ENCODE peak calls at places on chromosomes 6 and 20, in four cellular contexts. One of them, this sample, is unnamed.

GRCh38 chr20:14497004-14497403 is 159.6 kb upstream of the FLRT3 start:
- DNase-seq in heart right ventricle: no peak
- DNase-seq in fibroblast of mammary gland: no peak
- DNase-seq in MCF 10A: no peak
- DNase-seq in this sample: no peak

GRCh38 chr20:62924567-62925419 is 1.5 kb downstream of the DIDO1 start:
- DNase-seq in heart right ventricle: no peak
- DNase-seq in fibroblast of mammary gland: peak
- DNase-seq in MCF 10A: peak
- DNase-seq in this sample: no peak

GRCh38 chr6:22980446-22980845 is 411.1 kb downstream of the HDGFL1 start:
- DNase-seq in heart right ventricle: no peak
- DNase-seq in fibroblast of mammary gland: peak
- DNase-seq in MCF 10A: peak
- DNase-seq in this sample: no peak

GRCh38 chr20:47875302-47876025 is 90.2 kb upstream of the SULF2 start:
- DNase-seq in heart right ventricle: no peak
- DNase-seq in fibroblast of mammary gland: no peak
- DNase-seq in MCF 10A: no peak
- DNase-seq in this sample: no peak

GRCh38 chr20:52972190-52972937 is at the start of gene TSHZ2:
- DNase-seq in heart right ventricle: peak
- DNase-seq in fibroblast of mammary gland: peak
- DNase-seq in MCF 10A: peak
- DNase-seq in this sample: no peak

GRCh38 chr6:43246301-43247114 is 3.2 kb downstream of the TTBK1 start:
- DNase-seq in heart right ventricle: peak
- DNase-seq in fibroblast of mammary gland: no peak
- DNase-seq in MCF 10A: no peak
- DNase-seq in this sample: peak

GRCh38 chr6:75791881-75792280 is 42.8 kb downstream of the MYO6 start:
- DNase-seq in heart right ventricle: no peak
- DNase-seq in fibroblast of mammary gland: peak
- DNase-seq in MCF 10A: peak
- DNase-seq in this sample: no peak

GRCh38 chr6:156474507-156475120 is 302.6 kb upstream of the ARID1B start:
- DNase-seq in heart right ventricle: no peak
- DNase-seq in fibroblast of mammary gland: no peak
- DNase-seq in MCF 10A: no peak
- DNase-seq in this sample: no peak

GRCh38 chr6:43521836-43522235 is 4.9 kb downstream of the POLR1C start:
- DNase-seq in heart right ventricle: no peak
- DNase-seq in fibroblast of mammary gland: no peak
- DNase-seq in MCF 10A: no peak
- DNase-seq in this sample: no peak

GRCh38 chr6:22045261-22045912 is 251.4 kb downstream of the PRL start:
- DNase-seq in heart right ventricle: no peak
- DNase-seq in fibroblast of mammary gland: no peak
- DNase-seq in MCF 10A: no peak
- DNase-seq in this sample: no peak

GRCh38 chr6:31285496-31285895 is 13.6 kb upstream of the HLA-C start:
- DNase-seq in heart right ventricle: no peak
- DNase-seq in fibroblast of mammary gland: no peak
- DNase-seq in MCF 10A: no peak
- DNase-seq in this sample: no peak

GRCh38 chr6:169691260-169691659 is 10.6 kb downstream of the WDR27 start:
- DNase-seq in heart right ventricle: no peak
- DNase-seq in fibroblast of mammary gland: no peak
- DNase-seq in MCF 10A: no peak
- DNase-seq in this sample: no peak

GRCh38 chr6:15512126-15512525 is 150.7 kb downstream of the DTNBP1 start:
- DNase-seq in heart right ventricle: no peak
- DNase-seq in fibroblast of mammary gland: peak
- DNase-seq in MCF 10A: no peak
- DNase-seq in this sample: no peak

GRCh38 chr6:127119361-127120108 is 1.1 kb downstream of the RSPO3 start:
- DNase-seq in heart right ventricle: no peak
- DNase-seq in fibroblast of mammary gland: no peak
- DNase-seq in MCF 10A: no peak
- DNase-seq in this sample: no peak

GRCh38 chr6:14265049-14266021 is 147.8 kb downstream of the CD83 start:
- DNase-seq in heart right ventricle: no peak
- DNase-seq in fibroblast of mammary gland: peak
- DNase-seq in MCF 10A: no peak
- DNase-seq in this sample: no peak
- TF ChIP-seq CTCF in heart right ventricle: no peak
- TF ChIP-seq CTCF in fibroblast of mammary gland: peak
- TF ChIP-seq CTCF in MCF 10A: no peak
- TF ChIP-seq CTCF in this sample: no peak

DNA sequence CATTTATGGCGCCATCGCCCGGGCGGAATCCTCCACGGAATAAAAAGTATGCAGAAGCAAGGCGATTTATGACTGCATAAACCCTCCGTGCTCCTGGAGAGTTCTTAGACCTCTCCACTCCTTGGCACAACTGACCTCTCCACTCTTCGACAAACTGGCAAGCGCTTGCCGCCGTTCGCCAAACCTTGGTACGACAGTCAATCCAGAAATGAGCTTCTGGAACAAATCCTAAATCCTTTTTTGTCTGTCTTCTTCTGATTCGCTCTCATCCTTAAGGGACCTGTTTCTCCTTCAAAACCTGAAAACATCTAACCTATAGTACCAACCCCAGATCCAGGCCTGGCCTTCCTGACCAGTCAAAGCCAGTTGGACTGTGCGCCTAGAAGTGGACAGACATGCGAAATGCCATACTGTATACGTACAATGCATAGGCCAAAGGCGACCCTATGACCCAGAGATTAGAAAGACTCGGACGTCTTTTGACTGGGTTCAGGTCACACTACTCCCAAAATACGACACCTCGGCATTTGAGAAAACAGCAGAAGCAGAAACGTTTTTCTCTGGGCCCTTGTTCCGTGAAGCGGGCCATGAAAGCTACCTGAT is 59.4 kb downstream of the TRIM27 start:
- DNase-seq in heart right ventricle: no peak
- DNase-seq in fibroblast of mammary gland: no peak
- DNase-seq in MCF 10A: no peak
- DNase-seq in this sample: no peak
- TF ChIP-seq CTCF in heart right ventricle: no peak
- TF ChIP-seq CTCF in fibroblast of mammary gland: no peak
- TF ChIP-seq CTCF in MCF 10A: no peak
- TF ChIP-seq CTCF in this sample: peak

DNA sequence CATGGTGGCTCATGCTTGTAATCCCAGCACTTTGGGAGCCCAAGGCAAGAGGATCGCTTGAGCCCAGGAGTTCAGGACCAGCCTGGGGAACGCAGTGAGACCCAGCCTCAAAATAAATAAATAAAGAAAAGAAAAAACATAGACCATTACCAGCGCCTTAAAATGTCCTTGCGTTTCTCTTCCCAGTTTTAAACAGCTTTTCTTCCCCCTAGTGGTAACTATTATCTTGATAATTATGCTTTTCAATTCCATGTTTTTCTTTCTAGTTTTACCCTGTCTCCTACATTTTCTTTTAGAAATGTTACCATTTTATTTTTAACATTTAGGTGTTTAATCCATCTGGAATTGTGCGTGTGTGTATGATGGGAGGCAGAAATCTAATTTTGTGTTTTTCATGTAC is 24.4 kb downstream of the DNAH8 start:
- DNase-seq in heart right ventricle: no peak
- DNase-seq in fibroblast of mammary gland: peak
- DNase-seq in MCF 10A: no peak
- DNase-seq in this sample: no peak
- TF ChIP-seq CTCF in heart right ventricle: peak
- TF ChIP-seq CTCF in fibroblast of mammary gland: peak
- TF ChIP-seq CTCF in MCF 10A: peak
- TF ChIP-seq CTCF in this sample: peak

GRCh38 chr6:33820243-33820642 is 16.4 kb upstream of the MLN start:
- DNase-seq in heart right ventricle: no peak
- DNase-seq in fibroblast of mammary gland: no peak
- DNase-seq in MCF 10A: no peak
- DNase-seq in this sample: no peak

GRCh38 chr6:33820784-33821183 is 17.0 kb upstream of the MLN start:
- DNase-seq in heart right ventricle: no peak
- DNase-seq in fibroblast of mammary gland: no peak
- DNase-seq in MCF 10A: no peak
- DNase-seq in this sample: no peak

GRCh38 chr6:33823806-33824205 is 20.0 kb upstream of the MLN start:
- DNase-seq in heart right ventricle: no peak
- DNase-seq in fibroblast of mammary gland: no peak
- DNase-seq in MCF 10A: no peak
- DNase-seq in this sample: no peak

GRCh38 chr6:33824461-33825154 is 20.8 kb upstream of the MLN start:
- DNase-seq in heart right ventricle: peak
- DNase-seq in fibroblast of mammary gland: no peak
- DNase-seq in MCF 10A: peak
- DNase-seq in this sample: no peak

GRCh38 chr6:33822575-33823395 is 19.0 kb upstream of the MLN start:
- DNase-seq in heart right ventricle: no peak
- DNase-seq in fibroblast of mammary gland: peak
- DNase-seq in MCF 10A: peak
- DNase-seq in this sample: no peak
- TF ChIP-seq CTCF in heart right ventricle: no peak
- TF ChIP-seq CTCF in fibroblast of mammary gland: peak
- TF ChIP-seq CTCF in MCF 10A: no peak
- TF ChIP-seq CTCF in this sample: peak

DNA sequence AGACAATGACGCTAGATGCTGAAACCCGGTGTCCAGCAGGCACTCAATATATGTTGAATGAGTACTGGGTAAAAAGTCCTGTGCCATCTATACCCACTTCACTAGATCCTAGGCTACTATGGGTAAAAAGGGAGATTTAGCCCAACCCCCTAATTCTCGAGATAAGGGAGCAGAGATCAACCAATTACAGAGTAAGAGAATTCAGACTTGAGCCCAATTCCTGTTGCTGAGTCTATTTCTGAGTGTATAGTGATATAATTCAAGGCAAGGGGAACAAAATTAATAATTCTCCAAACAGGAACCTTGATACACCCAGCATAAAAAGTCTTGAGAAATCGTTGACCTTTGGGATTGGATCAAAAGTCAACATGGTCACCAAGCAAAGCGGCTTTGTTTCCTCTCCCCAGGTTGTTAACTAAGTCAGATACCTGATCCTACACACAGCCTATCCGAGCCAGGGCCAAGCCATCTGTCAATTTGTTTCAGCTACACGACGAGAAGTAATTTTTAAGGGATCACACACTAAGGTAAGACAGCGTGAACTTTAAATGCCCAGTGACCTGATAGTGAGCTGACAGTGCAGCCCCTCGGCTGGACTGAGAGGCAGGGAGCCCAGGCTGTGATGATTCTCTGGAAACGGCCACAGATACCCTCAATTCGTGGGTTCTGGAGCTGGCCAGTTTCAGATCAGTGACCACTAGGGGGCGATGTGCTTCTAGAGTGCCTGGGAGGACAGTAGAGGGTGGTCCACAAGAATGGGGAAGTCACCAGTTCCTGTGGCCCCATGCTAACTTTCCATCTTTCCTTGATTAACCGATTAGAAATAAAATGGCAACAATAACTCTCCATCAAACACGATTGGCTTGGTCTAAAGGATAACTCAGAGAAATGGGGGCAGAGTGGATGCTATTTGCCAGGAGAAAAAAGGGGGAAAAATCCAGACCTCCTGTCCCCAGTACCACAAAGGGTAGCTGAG is 46.2 kb downstream of the SLC22A23 start:
- DNase-seq in heart right ventricle: peak
- DNase-seq in fibroblast of mammary gland: peak
- DNase-seq in MCF 10A: peak
- DNase-seq in this sample: peak
- TF ChIP-seq CTCF in heart right ventricle: peak
- TF ChIP-seq CTCF in fibroblast of mammary gland: peak
- TF ChIP-seq CTCF in MCF 10A: peak
- TF ChIP-seq CTCF in this sample: peak

GRCh38 chr6:45423901-45424627 is 46.3 kb upstream of the SUPT3H start:
- DNase-seq in heart right ventricle: peak
- DNase-seq in fibroblast of mammary gland: no peak
- DNase-seq in MCF 10A: no peak
- DNase-seq in this sample: no peak

GRCh38 chr6:45423111-45423900 is 45.6 kb upstream of the SUPT3H start:
- DNase-seq in heart right ventricle: peak
- DNase-seq in fibroblast of mammary gland: peak
- DNase-seq in MCF 10A: no peak
- DNase-seq in this sample: no peak

GRCh38 chr6:45421700-45422540 is 44.2 kb upstream of the SUPT3H start:
- DNase-seq in heart right ventricle: peak
- DNase-seq in fibroblast of mammary gland: peak
- DNase-seq in MCF 10A: peak
- DNase-seq in this sample: no peak

GRCh38 chr6:45420909-45421699 is 43.4 kb upstream of the SUPT3H start:
- DNase-seq in heart right ventricle: no peak
- DNase-seq in fibroblast of mammary gland: no peak
- DNase-seq in MCF 10A: no peak
- DNase-seq in this sample: no peak

GRCh38 chr6:45422541-45423110 is 44.9 kb upstream of the SUPT3H start:
- DNase-seq in heart right ventricle: peak
- DNase-seq in fibroblast of mammary gland: no peak
- DNase-seq in MCF 10A: peak
- DNase-seq in this sample: no peak
- TF ChIP-seq CTCF in heart right ventricle: no peak
- TF ChIP-seq CTCF in fibroblast of mammary gland: no peak
- TF ChIP-seq CTCF in MCF 10A: no peak
- TF ChIP-seq CTCF in this sample: no peak

DNA sequence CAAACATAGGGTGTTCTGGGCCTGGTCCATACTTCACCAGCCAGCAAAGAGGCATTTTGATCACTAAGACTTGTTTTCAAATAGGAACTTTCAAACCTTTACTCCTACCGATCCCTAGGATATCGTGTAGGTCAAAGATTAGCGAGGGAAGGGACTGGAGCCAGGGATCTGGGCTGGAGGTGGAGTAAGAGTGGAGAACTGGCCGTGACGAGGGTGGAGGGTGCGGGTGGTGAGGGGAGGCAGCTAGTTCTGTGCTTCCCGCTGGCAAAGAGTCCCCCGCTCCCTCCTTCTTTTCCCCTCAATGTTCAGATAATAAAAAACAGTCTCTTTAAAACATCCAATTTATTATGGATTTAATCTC is 189.2 kb downstream of the FOXC1 start:
- DNase-seq in heart right ventricle: no peak
- DNase-seq in fibroblast of mammary gland: no peak
- DNase-seq in MCF 10A: no peak
- DNase-seq in this sample: no peak
- TF ChIP-seq CTCF in heart right ventricle: no peak
- TF ChIP-seq CTCF in fibroblast of mammary gland: no peak
- TF ChIP-seq CTCF in MCF 10A: no peak
- TF ChIP-seq CTCF in this sample: no peak